ENCODE peak calls at places on chromosome 3, in six cellular contexts. P, S, Q, O, H and V are unnamed samples.

GRCh38 chr3:142077859-142078500 is 71.4 kb downstream of the TFDP2 start:
- DNase-seq in P (no peak), S (no peak), Q (no peak), O (no peak), H (no peak), V (no peak)

GRCh38 chr3:35262376-35262775 is 376.9 kb upstream of the ARPP21 start:
- DNase-seq in P (peak), S (no peak), Q (no peak), O (no peak), H (no peak), V (no peak)

GRCh38 chr3:65851827-65852226 is 186.9 kb downstream of the MAGI1 start:
- DNase-seq in P (no peak), S (no peak), Q (no peak), O (peak), H (no peak), V (no peak)

GRCh38 chr3:32176989-32177701 is 61.3 kb upstream of the CMTM8 start:
- DNase-seq in P (peak), S (no peak), Q (peak), O (peak), H (no peak), V (peak)

GRCh38 chr3:101879102-101879501 is 29.8 kb downstream of the NFKBIZ start:
- DNase-seq in P (no peak), S (peak), Q (no peak), O (peak), H (no peak), V (no peak)

GRCh38 chr3:178629430-178630178 is 93.4 kb downstream of the KCNMB2 start:
- DNase-seq in P (no peak), S (no peak), Q (no peak), O (no peak), H (no peak), V (no peak)

GRCh38 chr3:46715507-46716175 is 2.0 kb downstream of the PRSS50 start:
- DNase-seq in P (no peak), S (no peak), Q (no peak), O (no peak), H (peak), V (no peak)

GRCh38 chr3:8205876-8206275 is 295.7 kb upstream of the LMCD1 start:
- DNase-seq in P (no peak), S (no peak), Q (no peak), O (no peak), H (no peak), V (no peak)

GRCh38 chr3:89278305-89278704 is 170.9 kb downstream of the EPHA3 start:
- DNase-seq in P (no peak), S (no peak), Q (no peak), O (no peak), H (no peak), V (no peak)

GRCh38 chr3:194960446-194961032 is 274.9 kb downstream of the FAM43A start:
- DNase-seq in P (no peak), S (no peak), Q (no peak), O (no peak), H (no peak), V (no peak)

GRCh38 chr3:100769693-100770092 is 60.4 kb downstream of the TFG start:
- DNase-seq in P (no peak), S (no peak), Q (no peak), O (no peak), H (no peak), V (no peak)

GRCh38 chr3:11996500-11996899 is 7.7 kb upstream of the SYN2 start:
- DNase-seq in P (peak), S (no peak), Q (no peak), O (no peak), H (no peak), V (no peak)

GRCh38 chr3:52892625-52893311 is 4.6 kb downstream of the STIMATE start:
- DNase-seq in P (no peak), S (no peak), Q (no peak), O (no peak), H (no peak), V (no peak)

GRCh38 chr3:175898194-175898593 is 1039.1 kb downstream of the NAALADL2 start:
- DNase-seq in P (no peak), S (no peak), Q (no peak), O (no peak), H (no peak), V (no peak)

GRCh38 chr3:136626448-136626847 is 125.7 kb downstream of the STAG1 start:
- DNase-seq in P (no peak), S (no peak), Q (no peak), O (peak), H (no peak), V (peak)

GRCh38 chr3:138051946-138052802 is 42.2 kb downstream of the CLDN18 start:
- DNase-seq in P (peak), S (peak), Q (peak), O (peak), H (no peak), V (peak)

GRCh38 chr3:14867936-14868570 is 49.3 kb downstream of the FGD5 start:
- DNase-seq in P (no peak), S (no peak), Q (no peak), O (no peak), H (peak), V (no peak)

GRCh38 chr3:188026191-188026968 is 127.6 kb upstream of the LPP start:
- DNase-seq in P (no peak), S (no peak), Q (peak), O (no peak), H (no peak), V (no peak)

GRCh38 chr3:195271116-195271858 is at the start of gene XXYLT1:
- DNase-seq in P (peak), S (peak), Q (peak), O (peak), H (peak), V (peak)

GRCh38 chr3:151398895-151399294 is 14.3 kb upstream of the P2RY12 start:
- DNase-seq in P (no peak), S (no peak), Q (no peak), O (no peak), H (no peak), V (no peak)

GRCh38 chr3:184663756-184664155 is 48.1 kb downstream of the MAGEF1 start:
- DNase-seq in P (no peak), S (no peak), Q (no peak), O (no peak), H (no peak), V (no peak)

GRCh38 chr3:36219398-36219797 is 160.9 kb upstream of the STAC start:
- DNase-seq in P (no peak), S (no peak), Q (no peak), O (peak), H (no peak), V (no peak)

GRCh38 chr3:139533781-139534443 is 5.6 kb downstream of the RBP1 start:
- DNase-seq in P (peak), S (no peak), Q (peak), O (peak), H (peak), V (no peak)

GRCh38 chr3:39065197-39065596 is 13.4 kb downstream of the WDR48 start:
- DNase-seq in P (peak), S (no peak), Q (peak), O (peak), H (no peak), V (peak)

GRCh38 chr3:119559441-119559963 is at the start of gene CD80:
- DNase-seq in P (peak), S (no peak), Q (peak), O (peak), H (no peak), V (peak)

GRCh38 chr3:139204756-139205155 is 139.1 kb upstream of the MRPS22 start:
- DNase-seq in P (no peak), S (no peak), Q (no peak), O (no peak), H (no peak), V (no peak)

GRCh38 chr3:64924961-64925360 is 237.2 kb upstream of the ADAMTS9 start:
- DNase-seq in P (no peak), S (no peak), Q (no peak), O (no peak), H (no peak), V (no peak)

GRCh38 chr3:144362126-144362525 is 390.5 kb downstream of the DIPK2A start:
- DNase-seq in P (no peak), S (no peak), Q (no peak), O (peak), H (no peak), V (no peak)